ENCODE peak calls at places on chromosomes 12 and 14, in seven cellular contexts. One of them, this sample, is unnamed.

GRCh38 chr12:81465881-81466280 is 293.3 kb downstream of the PPFIA2 start:
- DNase-seq in kidney: no peak
- DNase-seq in A549: no peak
- DNase-seq in NCI-H226: no peak
- DNase-seq in fibroblast of mammary gland: no peak
- DNase-seq in adipocyte: no peak
- DNase-seq in stimulated activated CD8-positive, alpha-beta memory T cell treated with anti-CD3 and anti-CD28 coated beads, Interleukin-12 subunit alpha, Interleukin-12 subunit beta, amount 100 ng/mL, for 1 hour: no peak
- DNase-seq in this sample: no peak

GRCh38 chr14:31930493-31931225 is 146.4 kb upstream of the ARHGAP5 start:
- DNase-seq in fibroblast of mammary gland: peak
- DNase-seq in stimulated activated CD8-positive, alpha-beta memory T cell treated with anti-CD3 and anti-CD28 coated beads, Interleukin-12 subunit alpha, Interleukin-12 subunit beta, amount 100 ng/mL, for 1 hour: no peak
- DNase-seq in adipocyte: peak
- DNase-seq in NCI-H226: no peak
- DNase-seq in A549: peak
- DNase-seq in kidney: no peak
- DNase-seq in this sample: no peak

GRCh38 chr12:42565633-42566032 is 23.9 kb downstream of the PRICKLE1 start:
- DNase-seq in stimulated activated CD8-positive, alpha-beta memory T cell treated with anti-CD3 and anti-CD28 coated beads, Interleukin-12 subunit alpha, Interleukin-12 subunit beta, amount 100 ng/mL, for 1 hour: no peak
- DNase-seq in kidney: no peak
- DNase-seq in adipocyte: no peak
- DNase-seq in NCI-H226: no peak
- DNase-seq in fibroblast of mammary gland: no peak
- DNase-seq in A549: no peak
- DNase-seq in this sample: no peak

GRCh38 chr12:51788876-51789275 is 59.6 kb downstream of the FIGNL2 start:
- DNase-seq in kidney: no peak
- DNase-seq in stimulated activated CD8-positive, alpha-beta memory T cell treated with anti-CD3 and anti-CD28 coated beads, Interleukin-12 subunit alpha, Interleukin-12 subunit beta, amount 100 ng/mL, for 1 hour: no peak
- DNase-seq in A549: no peak
- DNase-seq in adipocyte: peak
- DNase-seq in NCI-H226: peak
- DNase-seq in fibroblast of mammary gland: peak
- DNase-seq in this sample: no peak

GRCh38 chr12:26554332-26554731 is 278.7 kb downstream of the ITPR2 start:
- DNase-seq in kidney: no peak
- DNase-seq in NCI-H226: no peak
- DNase-seq in fibroblast of mammary gland: no peak
- DNase-seq in adipocyte: no peak
- DNase-seq in A549: no peak
- DNase-seq in stimulated activated CD8-positive, alpha-beta memory T cell treated with anti-CD3 and anti-CD28 coated beads, Interleukin-12 subunit alpha, Interleukin-12 subunit beta, amount 100 ng/mL, for 1 hour: no peak
- DNase-seq in this sample: no peak

GRCh38 chr12:4383304-4383865 is 3.9 kb upstream of the FGF23 start:
- DNase-seq in kidney: no peak
- DNase-seq in fibroblast of mammary gland: no peak
- DNase-seq in stimulated activated CD8-positive, alpha-beta memory T cell treated with anti-CD3 and anti-CD28 coated beads, Interleukin-12 subunit alpha, Interleukin-12 subunit beta, amount 100 ng/mL, for 1 hour: no peak
- DNase-seq in A549: no peak
- DNase-seq in NCI-H226: no peak
- DNase-seq in adipocyte: no peak
- DNase-seq in this sample: peak

GRCh38 chr12:81809829-81810595 is 50.9 kb upstream of the PPFIA2 start:
- DNase-seq in adipocyte: peak
- DNase-seq in NCI-H226: peak
- DNase-seq in fibroblast of mammary gland: peak
- DNase-seq in A549: no peak
- DNase-seq in kidney: no peak
- DNase-seq in stimulated activated CD8-positive, alpha-beta memory T cell treated with anti-CD3 and anti-CD28 coated beads, Interleukin-12 subunit alpha, Interleukin-12 subunit beta, amount 100 ng/mL, for 1 hour: no peak
- DNase-seq in this sample: no peak

GRCh38 chr14:23099212-23099861 is 4.0 kb downstream of the C14orf119 start:
- DNase-seq in A549: no peak
- DNase-seq in NCI-H226: no peak
- DNase-seq in adipocyte: no peak
- DNase-seq in kidney: no peak
- DNase-seq in fibroblast of mammary gland: no peak
- DNase-seq in stimulated activated CD8-positive, alpha-beta memory T cell treated with anti-CD3 and anti-CD28 coated beads, Interleukin-12 subunit alpha, Interleukin-12 subunit beta, amount 100 ng/mL, for 1 hour: no peak
- DNase-seq in this sample: peak

GRCh38 chr12:80101126-80101525 is 1.8 kb downstream of the OTOGL start:
- DNase-seq in kidney: no peak
- DNase-seq in A549: no peak
- DNase-seq in adipocyte: no peak
- DNase-seq in NCI-H226: peak
- DNase-seq in stimulated activated CD8-positive, alpha-beta memory T cell treated with anti-CD3 and anti-CD28 coated beads, Interleukin-12 subunit alpha, Interleukin-12 subunit beta, amount 100 ng/mL, for 1 hour: no peak
- DNase-seq in fibroblast of mammary gland: peak
- DNase-seq in this sample: no peak

GRCh38 chr12:107818984-107819383 is 44.5 kb downstream of the ASCL4 start:
- DNase-seq in stimulated activated CD8-positive, alpha-beta memory T cell treated with anti-CD3 and anti-CD28 coated beads, Interleukin-12 subunit alpha, Interleukin-12 subunit beta, amount 100 ng/mL, for 1 hour: no peak
- DNase-seq in fibroblast of mammary gland: peak
- DNase-seq in A549: no peak
- DNase-seq in NCI-H226: peak
- DNase-seq in kidney: no peak
- DNase-seq in adipocyte: peak
- DNase-seq in this sample: no peak

GRCh38 chr14:38210168-38210567 is 2.5 kb downstream of the SSTR1 start:
- DNase-seq in fibroblast of mammary gland: peak
- DNase-seq in NCI-H226: peak
- DNase-seq in adipocyte: no peak
- DNase-seq in A549: no peak
- DNase-seq in stimulated activated CD8-positive, alpha-beta memory T cell treated with anti-CD3 and anti-CD28 coated beads, Interleukin-12 subunit alpha, Interleukin-12 subunit beta, amount 100 ng/mL, for 1 hour: no peak
- DNase-seq in kidney: no peak
- DNase-seq in this sample: no peak

GRCh38 chr14:56181666-56182065 is 63.5 kb downstream of the PELI2 start:
- DNase-seq in adipocyte: no peak
- DNase-seq in kidney: no peak
- DNase-seq in stimulated activated CD8-positive, alpha-beta memory T cell treated with anti-CD3 and anti-CD28 coated beads, Interleukin-12 subunit alpha, Interleukin-12 subunit beta, amount 100 ng/mL, for 1 hour: no peak
- DNase-seq in fibroblast of mammary gland: no peak
- DNase-seq in NCI-H226: no peak
- DNase-seq in A549: no peak
- DNase-seq in this sample: no peak

GRCh38 chr14:91749857-91750256 is 18.0 kb upstream of the CATSPERB start:
- DNase-seq in fibroblast of mammary gland: peak
- DNase-seq in stimulated activated CD8-positive, alpha-beta memory T cell treated with anti-CD3 and anti-CD28 coated beads, Interleukin-12 subunit alpha, Interleukin-12 subunit beta, amount 100 ng/mL, for 1 hour: no peak
- DNase-seq in adipocyte: no peak
- DNase-seq in kidney: no peak
- DNase-seq in A549: no peak
- DNase-seq in NCI-H226: no peak
- DNase-seq in this sample: no peak

GRCh38 chr12:111529424-111530368 is 69.4 kb downstream of the ATXN2 start:
- DNase-seq in NCI-H226: peak
- DNase-seq in fibroblast of mammary gland: peak
- DNase-seq in A549: peak
- DNase-seq in stimulated activated CD8-positive, alpha-beta memory T cell treated with anti-CD3 and anti-CD28 coated beads, Interleukin-12 subunit alpha, Interleukin-12 subunit beta, amount 100 ng/mL, for 1 hour: peak
- DNase-seq in adipocyte: peak
- DNase-seq in kidney: no peak
- DNase-seq in this sample: peak

GRCh38 chr12:100267603-100268281 is 765 bp downstream of the SCYL2 start:
- DNase-seq in fibroblast of mammary gland: peak
- DNase-seq in kidney: no peak
- DNase-seq in A549: no peak
- DNase-seq in adipocyte: peak
- DNase-seq in stimulated activated CD8-positive, alpha-beta memory T cell treated with anti-CD3 and anti-CD28 coated beads, Interleukin-12 subunit alpha, Interleukin-12 subunit beta, amount 100 ng/mL, for 1 hour: peak
- DNase-seq in NCI-H226: no peak
- DNase-seq in this sample: no peak

GRCh38 chr14:23828611-23829010 is 125.0 kb upstream of the DHRS4 start:
- DNase-seq in A549: no peak
- DNase-seq in fibroblast of mammary gland: no peak
- DNase-seq in NCI-H226: no peak
- DNase-seq in stimulated activated CD8-positive, alpha-beta memory T cell treated with anti-CD3 and anti-CD28 coated beads, Interleukin-12 subunit alpha, Interleukin-12 subunit beta, amount 100 ng/mL, for 1 hour: no peak
- DNase-seq in kidney: no peak
- DNase-seq in adipocyte: no peak
- DNase-seq in this sample: no peak

GRCh38 chr12:76690916-76691700 is 72.8 kb upstream of the ZDHHC17 start:
- DNase-seq in NCI-H226: no peak
- DNase-seq in stimulated activated CD8-positive, alpha-beta memory T cell treated with anti-CD3 and anti-CD28 coated beads, Interleukin-12 subunit alpha, Interleukin-12 subunit beta, amount 100 ng/mL, for 1 hour: no peak
- DNase-seq in A549: no peak
- DNase-seq in fibroblast of mammary gland: no peak
- DNase-seq in kidney: no peak
- DNase-seq in adipocyte: peak
- DNase-seq in this sample: no peak

GRCh38 chr12:80282761-80283160 is 161.3 kb upstream of the PTPRQ start:
- DNase-seq in A549: no peak
- DNase-seq in fibroblast of mammary gland: peak
- DNase-seq in NCI-H226: no peak
- DNase-seq in kidney: no peak
- DNase-seq in adipocyte: peak
- DNase-seq in stimulated activated CD8-positive, alpha-beta memory T cell treated with anti-CD3 and anti-CD28 coated beads, Interleukin-12 subunit alpha, Interleukin-12 subunit beta, amount 100 ng/mL, for 1 hour: no peak
- DNase-seq in this sample: no peak

GRCh38 chr14:52043690-52044089 is 25.2 kb downstream of the NID2 start:
- DNase-seq in stimulated activated CD8-positive, alpha-beta memory T cell treated with anti-CD3 and anti-CD28 coated beads, Interleukin-12 subunit alpha, Interleukin-12 subunit beta, amount 100 ng/mL, for 1 hour: peak
- DNase-seq in fibroblast of mammary gland: no peak
- DNase-seq in adipocyte: peak
- DNase-seq in A549: peak
- DNase-seq in NCI-H226: no peak
- DNase-seq in kidney: no peak
- DNase-seq in this sample: peak

GRCh38 chr12:104604070-104604994 is 147.6 kb downstream of the CHST11 start:
- DNase-seq in stimulated activated CD8-positive, alpha-beta memory T cell treated with anti-CD3 and anti-CD28 coated beads, Interleukin-12 subunit alpha, Interleukin-12 subunit beta, amount 100 ng/mL, for 1 hour: peak
- DNase-seq in A549: peak
- DNase-seq in adipocyte: peak
- DNase-seq in kidney: peak
- DNase-seq in NCI-H226: peak
- DNase-seq in fibroblast of mammary gland: peak
- DNase-seq in this sample: no peak

GRCh38 chr14:92528486-92529100 is 15.0 kb downstream of the RIN3 start:
- DNase-seq in kidney: no peak
- DNase-seq in fibroblast of mammary gland: no peak
- DNase-seq in stimulated activated CD8-positive, alpha-beta memory T cell treated with anti-CD3 and anti-CD28 coated beads, Interleukin-12 subunit alpha, Interleukin-12 subunit beta, amount 100 ng/mL, for 1 hour: no peak
- DNase-seq in A549: no peak
- DNase-seq in NCI-H226: no peak
- DNase-seq in adipocyte: no peak
- DNase-seq in this sample: no peak

GRCh38 chr12:124087251-124088141 is 114.5 kb downstream of the ZNF664 start:
- DNase-seq in fibroblast of mammary gland: no peak
- DNase-seq in kidney: no peak
- DNase-seq in stimulated activated CD8-positive, alpha-beta memory T cell treated with anti-CD3 and anti-CD28 coated beads, Interleukin-12 subunit alpha, Interleukin-12 subunit beta, amount 100 ng/mL, for 1 hour: no peak
- DNase-seq in NCI-H226: no peak
- DNase-seq in adipocyte: peak
- DNase-seq in A549: no peak
- DNase-seq in this sample: no peak

GRCh38 chr14:92649934-92650545 is 98.4 kb downstream of the LGMN start:
- DNase-seq in fibroblast of mammary gland: peak
- DNase-seq in stimulated activated CD8-positive, alpha-beta memory T cell treated with anti-CD3 and anti-CD28 coated beads, Interleukin-12 subunit alpha, Interleukin-12 subunit beta, amount 100 ng/mL, for 1 hour: no peak
- DNase-seq in kidney: peak
- DNase-seq in NCI-H226: no peak
- DNase-seq in A549: no peak
- DNase-seq in adipocyte: peak
- DNase-seq in this sample: no peak

This sample was measured in ecto neural progenitor cell.